ENCODE peak calls at places on chromosomes 3 and 15, in eight cellular contexts. Q is GM20000, H is testis, C is astrocyte of the spinal cord, I is fibroblast of lung, W is RWPE1, R is suprapubic skin, T is HFFc6. V is an unnamed sample.

GRCh38 chr3:2303567-2303966 is 204.9 kb downstream of the CNTN4 start:
- DNase-seq in Q (no peak), H (peak; percentile 48), C (peak; percentile 0), I (no peak), W (no peak), R (no peak), T (no peak), V (no peak)

GRCh38 chr3:42662037-42662812 is 8.7 kb downstream of the ZBTB47 start:
- DNase-seq in Q (no peak), H (no peak), C (no peak), I (no peak), W (no peak), R (no peak), T (no peak), V (no peak)

GRCh38 chr15:74725845-74726773 is 781 bp upstream of the CYP1A1 start:
- DNase-seq in Q (peak; percentile 81), H (peak; percentile 36), C (no peak), I (no peak), W (peak; percentile 34), R (peak; percentile 73), T (no peak), V (peak; percentile 77)

GRCh38 chr15:37122703-37123102 is 22.4 kb upstream of the MEIS2 start:
- DNase-seq in Q (no peak), H (no peak), C (no peak), I (no peak), W (no peak), R (no peak), T (no peak), V (no peak)

GRCh38 chr15:77870195-77871065 is 207.1 kb downstream of the TBC1D2B start:
- DNase-seq in Q (peak; percentile 72), H (peak; percentile 78), C (peak; percentile 52), I (peak; percentile 39), W (peak; percentile 66), R (peak; percentile 66), T (peak; percentile 57), V (no peak)

GRCh38 chr3:197516517-197516889 is 39.3 kb downstream of the BDH1 start:
- DNase-seq in Q (no peak), H (no peak), C (peak; percentile 93), I (peak; percentile 97), W (peak; percentile 91), R (no peak), T (peak; percentile 83), V (no peak)

GRCh38 chr3:53036063-53036619 is 9.7 kb downstream of the SFMBT1 start:
- DNase-seq in Q (no peak), H (no peak), C (no peak), I (no peak), W (no peak), R (no peak), T (no peak), V (no peak)

GRCh38 chr15:39621210-39621609 is 40.3 kb downstream of the THBS1 start:
- DNase-seq in Q (no peak), H (no peak), C (peak; percentile 16), I (no peak), W (no peak), R (no peak), T (no peak), V (no peak)

GRCh38 chr3:156379327-156379726 is 175.6 kb downstream of the SSR3 start:
- DNase-seq in Q (no peak), H (no peak), C (no peak), I (no peak), W (no peak), R (no peak), T (no peak), V (no peak)

GRCh38 chr3:33115024-33115768 is 1.4 kb downstream of the CRTAP start:
- DNase-seq in Q (no peak), H (peak; percentile 90), C (peak; percentile 89), I (peak; percentile 93), W (peak; percentile 37), R (peak; percentile 91), T (peak; percentile 90), V (no peak)

GRCh38 chr15:70503073-70503745 is 260.1 kb downstream of the UACA start:
- DNase-seq in Q (no peak), H (no peak), C (no peak), I (no peak), W (no peak), R (no peak), T (no peak), V (no peak)

GRCh38 chr15:74631935-74632560 is 16.4 kb downstream of the CLK3 start:
- DNase-seq in Q (peak; percentile 79), H (peak; percentile 82), C (peak; percentile 47), I (peak; percentile 29), W (peak; percentile 76), R (no peak), T (peak; percentile 26), V (no peak)

GRCh38 chr3:132432639-132433038 is 15.3 kb downstream of the DNAJC13 start:
- DNase-seq in Q (no peak), H (no peak), C (peak; percentile 78), I (peak; percentile 89), W (peak; percentile 75), R (no peak), T (peak; percentile 74), V (no peak)

GRCh38 chr3:64129581-64129980 is 95.7 kb downstream of the PRICKLE2 start:
- DNase-seq in Q (no peak), H (no peak), C (no peak), I (no peak), W (no peak), R (no peak), T (no peak), V (no peak)

GRCh38 chr3:114411811-114412803 is 118.3 kb downstream of the TIGIT start:
- DNase-seq in Q (no peak), H (peak; percentile 58), C (peak; percentile 84), I (peak; percentile 85), W (peak; percentile 44), R (no peak), T (peak; percentile 56), V (no peak)

GRCh38 chr3:185750015-185750414 is 74.8 kb downstream of the IGF2BP2 start:
- DNase-seq in Q (no peak), H (no peak), C (no peak), I (no peak), W (no peak), R (no peak), T (no peak), V (no peak)

GRCh38 chr3:174419216-174419615 is 439.9 kb upstream of the NAALADL2 start:
- DNase-seq in Q (no peak), H (no peak), C (no peak), I (no peak), W (no peak), R (no peak), T (no peak), V (no peak)

GRCh38 chr3:48564667-48565066 is 1.1 kb upstream of the UCN2 start:
- DNase-seq in Q (no peak), H (no peak), C (no peak), I (no peak), W (no peak), R (no peak), T (no peak), V (no peak)

GRCh38 chr3:142355692-142356091 is 92.1 kb downstream of the XRN1 start:
- DNase-seq in Q (peak; percentile 7), H (no peak), C (no peak), I (no peak), W (no peak), R (no peak), T (no peak), V (no peak)

GRCh38 chr3:42505849-42506410 is 3.5 kb downstream of the VIPR1 start:
- DNase-seq in Q (no peak), H (peak; percentile 4), C (no peak), I (no peak), W (no peak), R (peak; percentile 38), T (no peak), V (peak; percentile 32)

GRCh38 chr3:112376996-112377395 is 44.0 kb downstream of the CD200 start:
- DNase-seq in Q (no peak), H (no peak), C (no peak), I (peak; percentile 92), W (no peak), R (no peak), T (peak; percentile 20), V (no peak)

GRCh38 chr3:155494332-155494731 is 200.8 kb upstream of the STRIT1 start:
- DNase-seq in Q (peak; percentile 20), H (no peak), C (no peak), I (no peak), W (no peak), R (no peak), T (no peak), V (no peak)

GRCh38 chr3:58998476-58999117 is 51.2 kb downstream of the CFAP20DC start:
- DNase-seq in Q (no peak), H (no peak), C (peak; percentile 86), I (peak; percentile 96), W (peak; percentile 94), R (no peak), T (peak; percentile 97), V (no peak)

GRCh38 chr3:56971261-56971660 is 89.2 kb upstream of the SPATA12 start:
- DNase-seq in Q (no peak), H (no peak), C (no peak), I (no peak), W (no peak), R (no peak), T (no peak), V (no peak)

GRCh38 chr3:18124501-18124900 is 300.6 kb downstream of the SATB1 start:
- DNase-seq in Q (no peak), H (no peak), C (peak; percentile 85), I (peak; percentile 91), W (peak; percentile 26), R (no peak), T (peak; percentile 75), V (no peak)

GRCh38 chr3:102415553-102415952 is 19.3 kb upstream of the ZPLD1 start:
- DNase-seq in Q (peak; percentile 5), H (no peak), C (peak; percentile 21), I (no peak), W (no peak), R (no peak), T (no peak), V (no peak)

GRCh38 chr3:184155644-184156521 is 706 bp downstream of the DVL3 start:
- DNase-seq in Q (peak; percentile 69), H (peak; percentile 43), C (peak; percentile 42), I (peak; percentile 42), W (peak; percentile 35), R (no peak), T (peak; percentile 5), V (no peak)

GRCh38 chr3:168096210-168096795 is 579 bp upstream of the GOLIM4 start:
- DNase-seq in Q (peak; percentile 56), H (peak; percentile 74), C (peak; percentile 94), I (peak; percentile 95), W (peak; percentile 78), R (peak; percentile 68), T (peak; percentile 95), V (peak; percentile 76)
- TF ChIP-seq CTCF in Q (no peak), H (no peak), C (no peak), I (no peak), W (no peak), R (no peak), T (no peak), V (peak; percentile 23)

GRCh38 chr15:73052679-73053397 is 575 bp downstream of the NEO1 start:
- DNase-seq in Q (peak; percentile 80), H (peak; percentile 71), C (peak; percentile 26), I (peak; percentile 39), W (peak; percentile 55), R (peak; percentile 66), T (no peak), V (peak; percentile 73)
- TF ChIP-seq CTCF in Q (peak; percentile 23), H (peak; percentile 31), C (peak; percentile 19), I (peak; percentile 16), W (peak; percentile 70), R (no peak), T (peak; percentile 48), V (peak; percentile 41)

GRCh38 chr3:117898722-117899121 is 1135.9 kb downstream of the IGSF11 start:
- DNase-seq in Q (no peak), H (no peak), C (no peak), I (no peak), W (no peak), R (no peak), T (no peak), V (no peak)
- TF ChIP-seq CTCF in Q (peak; percentile 27), H (peak; percentile 37), C (peak; percentile 51), I (peak; percentile 51), W (no peak), R (no peak), T (peak; percentile 50), V (peak; percentile 73)

GRCh38 chr15:92655178-92655995 is at the start of gene FAM174B:
- DNase-seq in Q (peak; percentile 83), H (peak; percentile 68), C (no peak), I (peak; percentile 57), W (no peak), R (no peak), T (no peak), V (peak; percentile 69)
- TF ChIP-seq CTCF in Q (no peak), H (no peak), C (no peak), I (no peak), W (no peak), R (no peak), T (no peak), V (peak; percentile 27)